ENCODE peak calls at places on chromosome 22, in four cellular contexts. One of them, this sample, is unnamed.

GRCh38 chr22:20131593-20131855 is at the start of gene ZDHHC8:
- DNase-seq in A549: no peak
- DNase-seq in HepG2: no peak
- DNase-seq in K562: peak
- DNase-seq in this sample: no peak

GRCh38 chr22:19066531-19067271 is 55.5 kb downstream of the DGCR2 start:
- DNase-seq in A549: no peak
- DNase-seq in HepG2: no peak
- DNase-seq in K562: no peak
- DNase-seq in this sample: no peak

GRCh38 chr22:37544955-37545702 is 15.2 kb upstream of the CDC42EP1 start:
- DNase-seq in A549: peak
- DNase-seq in HepG2: peak
- DNase-seq in K562: no peak
- DNase-seq in this sample: peak

GRCh38 chr22:43911351-43911750 is 12.3 kb upstream of the PNPLA3 start:
- DNase-seq in A549: no peak
- DNase-seq in HepG2: no peak
- DNase-seq in K562: no peak
- DNase-seq in this sample: no peak

GRCh38 chr22:29359469-29359868 is 28.9 kb downstream of the AP1B1 start:
- DNase-seq in A549: peak
- DNase-seq in HepG2: peak
- DNase-seq in K562: peak
- DNase-seq in this sample: peak

GRCh38 chr22:30240541-30241417 is 5.8 kb downstream of the LIF start:
- DNase-seq in A549: no peak
- DNase-seq in HepG2: no peak
- DNase-seq in K562: no peak
- DNase-seq in this sample: no peak

GRCh38 chr22:41799486-41800347 is 762 bp upstream of the CCDC134 start:
- DNase-seq in A549: no peak
- DNase-seq in HepG2: no peak
- DNase-seq in K562: peak
- DNase-seq in this sample: peak

GRCh38 chr22:26903030-26903856 is 245.9 kb downstream of the MIAT start:
- DNase-seq in A549: no peak
- DNase-seq in HepG2: no peak
- DNase-seq in K562: no peak
- DNase-seq in this sample: peak

GRCh38 chr22:44330727-44331660 is 18.2 kb upstream of the SHISAL1 start:
- DNase-seq in A549: no peak
- DNase-seq in HepG2: no peak
- DNase-seq in K562: peak
- DNase-seq in this sample: peak

GRCh38 chr22:44537016-44537936 is 39.2 kb upstream of the RTL6 start:
- DNase-seq in A549: no peak
- DNase-seq in HepG2: no peak
- DNase-seq in K562: no peak
- DNase-seq in this sample: no peak

GRCh38 chr22:43479962-43480361 is 68.1 kb downstream of the MPPED1 start:
- DNase-seq in A549: no peak
- DNase-seq in HepG2: no peak
- DNase-seq in K562: no peak
- DNase-seq in this sample: no peak

GRCh38 chr22:44828193-44828592 is 75.8 kb downstream of the ARHGAP8 start:
- DNase-seq in A549: peak
- DNase-seq in HepG2: no peak
- DNase-seq in K562: peak
- DNase-seq in this sample: peak

GRCh38 chr22:20606041-20606783 is 98.8 kb downstream of the MED15 start:
- DNase-seq in A549: peak
- DNase-seq in HepG2: peak
- DNase-seq in K562: peak
- DNase-seq in this sample: peak

GRCh38 chr22:43818981-43819690 is 7.0 kb upstream of the EFCAB6 start:
- DNase-seq in A549: no peak
- DNase-seq in HepG2: no peak
- DNase-seq in K562: no peak
- DNase-seq in this sample: no peak

GRCh38 chr22:42066133-42066761 is 4.4 kb downstream of the NAGA start:
- DNase-seq in A549: no peak
- DNase-seq in HepG2: no peak
- DNase-seq in K562: no peak
- DNase-seq in this sample: no peak

GRCh38 chr22:38618682-38619081 is 37.5 kb downstream of the FAM227A start:
- DNase-seq in A549: no peak
- DNase-seq in HepG2: no peak
- DNase-seq in K562: no peak
- DNase-seq in this sample: no peak

GRCh38 chr22:20816559-20816958 is 42.1 kb downstream of the PI4KA start:
- DNase-seq in A549: no peak
- DNase-seq in HepG2: no peak
- DNase-seq in K562: peak
- DNase-seq in this sample: no peak

GRCh38 chr22:27327497-27327896 is 474.1 kb downstream of the MN1 start:
- DNase-seq in A549: no peak
- DNase-seq in HepG2: no peak
- DNase-seq in K562: no peak
- DNase-seq in this sample: no peak

GRCh38 chr22:26748845-26749244 is 91.5 kb downstream of the MIAT start:
- DNase-seq in A549: no peak
- DNase-seq in HepG2: no peak
- DNase-seq in K562: no peak
- DNase-seq in this sample: no peak

GRCh38 chr22:31329453-31330215 is 16.5 kb downstream of the PATZ1 start:
- DNase-seq in A549: no peak
- DNase-seq in HepG2: no peak
- DNase-seq in K562: no peak
- DNase-seq in this sample: no peak

GRCh38 chr22:27690596-27690995 is 111.0 kb downstream of the MN1 start:
- DNase-seq in A549: no peak
- DNase-seq in HepG2: no peak
- DNase-seq in K562: no peak
- DNase-seq in this sample: no peak

GRCh38 chr22:20435436-20436308 is 2.0 kb downstream of the SCARF2 start:
- DNase-seq in A549: no peak
- DNase-seq in HepG2: no peak
- DNase-seq in K562: no peak
- DNase-seq in this sample: no peak

GRCh38 chr22:20590477-20591294 is 83.3 kb downstream of the MED15 start:
- DNase-seq in A549: no peak
- DNase-seq in HepG2: no peak
- DNase-seq in K562: no peak
- DNase-seq in this sample: no peak

GRCh38 chr22:30743257-30744020 is 48.8 kb downstream of the OSBP2 start:
- DNase-seq in A549: no peak
- DNase-seq in HepG2: no peak
- DNase-seq in K562: no peak
- DNase-seq in this sample: no peak

GRCh38 chr22:29251265-29251664 is 16.5 kb downstream of the RHBDD3 start:
- DNase-seq in A549: no peak
- DNase-seq in HepG2: no peak
- DNase-seq in K562: no peak
- DNase-seq in this sample: no peak

GRCh38 chr22:47196881-47197701 is 434.6 kb downstream of the TBC1D22A start:
- DNase-seq in A549: no peak
- DNase-seq in HepG2: no peak
- DNase-seq in K562: no peak
- DNase-seq in this sample: no peak

GRCh38 chr22:44351685-44352377 is 39.1 kb upstream of the SHISAL1 start:
- DNase-seq in A549: peak
- DNase-seq in HepG2: no peak
- DNase-seq in K562: no peak
- DNase-seq in this sample: no peak

GRCh38 chr22:35183917-35184316 is 73.4 kb upstream of the HMGXB4 start:
- DNase-seq in A549: no peak
- DNase-seq in HepG2: no peak
- DNase-seq in K562: no peak
- DNase-seq in this sample: no peak

GRCh38 chr22:46042786-46043185 is 65.8 kb upstream of the WNT7B start:
- DNase-seq in A549: no peak
- DNase-seq in HepG2: no peak
- DNase-seq in K562: no peak
- DNase-seq in this sample: peak

GRCh38 chr22:45777046-45777851 is 105.6 kb downstream of the ATXN10 start:
- DNase-seq in A549: peak
- DNase-seq in HepG2: no peak
- DNase-seq in K562: no peak
- DNase-seq in this sample: no peak

GRCh38 chr22:21681566-21682370 is 16.0 kb downstream of the PPIL2 start:
- DNase-seq in A549: no peak
- DNase-seq in HepG2: no peak
- DNase-seq in K562: peak
- DNase-seq in this sample: no peak

GRCh38 chr22:46539169-46539568 is 1.7 kb upstream of the CELSR1 start:
- DNase-seq in A549: no peak
- DNase-seq in HepG2: no peak
- DNase-seq in K562: no peak
- DNase-seq in this sample: no peak

GRCh38 chr22:28883917-28884753 is 763 bp downstream of the ZNRF3 start:
- DNase-seq in A549: peak
- DNase-seq in HepG2: no peak
- DNase-seq in K562: peak
- DNase-seq in this sample: peak

GRCh38 chr22:25062378-25063095 is 110.0 kb downstream of the KIAA1671 start:
- DNase-seq in A549: no peak
- DNase-seq in HepG2: no peak
- DNase-seq in K562: no peak
- DNase-seq in this sample: no peak
- TF ChIP-seq HMGXB4 in A549: no peak
- TF ChIP-seq HMGXB4 in HepG2: no peak
- TF ChIP-seq HMGXB4 in K562: no peak
- TF ChIP-seq HMGXB4 in this sample: no peak

GRCh38 chr22:49973018-49973965 is 12.7 kb downstream of the PIM3 start:
- DNase-seq in A549: no peak
- DNase-seq in HepG2: no peak
- DNase-seq in K562: no peak
- DNase-seq in this sample: no peak

GRCh38 chr22:49979587-49980264 is 19.2 kb downstream of the PIM3 start:
- DNase-seq in A549: peak
- DNase-seq in HepG2: peak
- DNase-seq in K562: peak
- DNase-seq in this sample: peak

GRCh38 chr22:49976439-49977175 is 16.0 kb downstream of the PIM3 start:
- DNase-seq in A549: no peak
- DNase-seq in HepG2: no peak
- DNase-seq in K562: peak
- DNase-seq in this sample: no peak

GRCh38 chr22:49975543-49976389 is 15.2 kb downstream of the PIM3 start:
- DNase-seq in A549: no peak
- DNase-seq in HepG2: no peak
- DNase-seq in K562: peak
- DNase-seq in this sample: peak

GRCh38 chr22:49977578-49977977 is 17.0 kb downstream of the PIM3 start:
- DNase-seq in A549: no peak
- DNase-seq in HepG2: no peak
- DNase-seq in K562: no peak
- DNase-seq in this sample: no peak
- TF ChIP-seq HMGXB4 in A549: no peak
- TF ChIP-seq HMGXB4 in HepG2: no peak
- TF ChIP-seq HMGXB4 in K562: no peak
- TF ChIP-seq HMGXB4 in this sample: no peak

DNA sequence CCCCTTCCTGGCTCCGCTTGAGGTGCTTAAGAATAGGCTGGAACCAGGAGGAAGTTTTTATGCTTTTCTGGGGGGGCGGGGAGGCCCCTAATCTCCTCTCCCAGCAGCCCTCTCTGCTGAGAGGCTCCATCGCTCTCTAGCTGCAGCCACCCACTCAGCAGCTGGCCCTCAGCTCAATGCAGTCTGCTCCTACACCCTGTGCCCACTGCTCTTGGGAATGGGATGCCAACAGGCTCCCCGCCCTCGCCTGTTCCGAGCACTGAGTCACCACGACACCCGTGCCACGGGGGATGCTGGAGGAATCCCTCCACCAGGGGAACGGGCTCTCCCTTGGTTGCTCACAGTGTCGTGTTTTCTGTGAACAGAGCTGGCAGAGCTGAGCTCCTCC is 23.5 kb upstream of the SUSD2 start:
- DNase-seq in A549: no peak
- DNase-seq in HepG2: no peak
- DNase-seq in K562: no peak
- DNase-seq in this sample: no peak
- TF ChIP-seq HMGXB4 in A549: no peak
- TF ChIP-seq HMGXB4 in HepG2: no peak
- TF ChIP-seq HMGXB4 in K562: no peak
- TF ChIP-seq HMGXB4 in this sample: no peak

DNA sequence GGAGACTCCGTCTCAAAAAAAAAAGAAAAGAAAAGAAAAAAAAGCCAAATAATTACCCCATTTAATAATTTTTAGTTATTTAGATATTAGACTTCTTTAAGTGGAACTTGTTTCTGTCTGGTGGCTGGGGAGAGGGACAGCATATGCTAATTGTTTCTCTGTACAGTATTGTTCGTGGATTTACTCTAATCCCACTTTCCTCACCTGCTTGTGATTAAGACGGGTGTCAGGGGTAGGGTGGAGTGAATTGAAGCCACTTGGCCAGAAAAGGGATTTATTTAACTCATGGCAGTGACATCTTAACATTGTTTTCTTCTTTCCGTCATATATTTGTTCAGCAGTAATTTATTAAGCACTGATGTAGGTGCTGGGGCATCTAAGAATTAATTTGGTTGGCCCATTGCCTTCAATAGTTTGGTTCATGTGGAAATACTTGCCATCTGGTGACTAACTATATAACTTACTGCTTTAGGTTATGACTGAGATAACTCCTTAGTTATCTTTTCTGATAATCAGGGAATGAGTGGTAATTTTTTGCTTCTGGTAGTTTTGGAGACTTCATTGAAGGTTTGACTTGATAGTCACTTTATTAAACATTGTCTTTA is 4.6 kb downstream of the TNRC6B start:
- DNase-seq in A549: no peak
- DNase-seq in HepG2: no peak
- DNase-seq in K562: no peak
- DNase-seq in this sample: no peak
- TF ChIP-seq HMGXB4 in A549: no peak
- TF ChIP-seq HMGXB4 in HepG2: no peak
- TF ChIP-seq HMGXB4 in K562: no peak
- TF ChIP-seq HMGXB4 in this sample: no peak

DNA sequence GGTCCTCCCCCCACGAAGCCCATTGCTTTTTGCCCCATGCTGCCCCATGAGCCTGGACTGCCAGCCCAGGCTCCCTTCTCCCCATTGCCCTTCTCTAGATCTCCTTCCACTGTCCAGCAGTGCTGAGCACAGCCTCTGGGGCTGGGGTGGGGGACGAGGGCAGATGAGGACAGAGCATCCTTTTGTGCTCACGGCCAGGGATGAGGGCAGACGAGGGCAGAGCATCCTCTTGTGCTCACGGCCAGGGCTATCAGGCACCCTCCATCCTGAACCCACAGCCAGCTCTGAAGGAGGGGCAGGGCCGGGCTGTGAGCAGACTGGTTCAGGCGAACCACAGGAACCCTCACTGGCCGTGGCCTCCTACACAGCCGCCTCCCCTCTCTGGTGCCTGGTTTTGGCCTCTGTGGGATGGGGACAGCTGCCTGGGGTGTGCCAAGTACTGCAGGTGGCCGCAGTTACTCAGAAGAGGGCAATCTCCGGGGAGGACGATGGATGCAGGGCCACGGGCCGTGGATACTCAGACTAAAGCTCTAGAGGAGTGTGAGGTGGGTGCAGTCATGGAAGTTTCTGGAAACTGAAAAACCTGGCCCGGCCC is 1258.8 kb downstream of the BRD1 start:
- DNase-seq in A549: no peak
- DNase-seq in HepG2: no peak
- DNase-seq in K562: no peak
- DNase-seq in this sample: no peak
- TF ChIP-seq HMGXB4 in A549: no peak
- TF ChIP-seq HMGXB4 in HepG2: no peak
- TF ChIP-seq HMGXB4 in K562: no peak
- TF ChIP-seq HMGXB4 in this sample: no peak